ENCODE peak calls at places on chromosome 7, in eight cellular contexts. T is hepatic stellate cell; A is LoVo; U is T-helper 2 cell; D is posterior cingulate gyrus; P is chondrocyte; H is DND-41; N is CD8-positive, alpha-beta memory T cell. I is an unnamed sample.

GRCh38 chr7:149454750-149455149 is 6.1 kb downstream of the ZNF777 start:
- DNase-seq in T (no peak), A (no peak), U (no peak), D (no peak), P (no peak), H (no peak), N (no peak), I (no peak)

GRCh38 chr7:22647451-22648257 is 79.3 kb upstream of the IL6 start:
- DNase-seq in T (peak; percentile 49), A (no peak), U (no peak), D (no peak), P (no peak), H (no peak), N (no peak), I (no peak)

GRCh38 chr7:44549457-44549856 is 8.3 kb upstream of the NPC1L1 start:
- DNase-seq in T (no peak), A (no peak), U (no peak), D (no peak), P (peak; percentile 14), H (no peak), N (no peak), I (no peak)

GRCh38 chr7:1742555-1743303 is 72.7 kb downstream of the ELFN1 start:
- DNase-seq in T (no peak), A (peak; percentile 85), U (peak; percentile 19), D (no peak), P (no peak), H (no peak), N (peak; percentile 23), I (no peak)

GRCh38 chr7:126727930-126728331 is 524.8 kb downstream of the GRM8 start:
- DNase-seq in T (no peak), A (no peak), U (peak; percentile 62), D (no peak), P (no peak), H (peak; percentile 31), N (no peak), I (peak; percentile 30)

GRCh38 chr7:1965579-1966294 is 267.0 kb downstream of the MAD1L1 start:
- DNase-seq in T (no peak), A (no peak), U (no peak), D (peak; percentile 66), P (no peak), H (no peak), N (no peak), I (no peak)

GRCh38 chr7:121480566-121481335 is 84.6 kb upstream of the FAM3C start:
- DNase-seq in T (no peak), A (no peak), U (no peak), D (no peak), P (no peak), H (no peak), N (no peak), I (no peak)

GRCh38 chr7:115910541-115911164 is 119.9 kb downstream of the TFEC start:
- DNase-seq in T (peak; percentile 0), A (peak; percentile 58), U (peak; percentile 6), D (no peak), P (no peak), H (no peak), N (no peak), I (peak; percentile 95)

GRCh38 chr7:13852281-13852968 is 137.0 kb downstream of the ETV1 start:
- DNase-seq in T (no peak), A (no peak), U (peak; percentile 62), D (no peak), P (no peak), H (no peak), N (no peak), I (no peak)

GRCh38 chr7:134593530-134594392 is 44.9 kb downstream of the AKR1B15 start:
- DNase-seq in T (peak; percentile 22), A (peak; percentile 58), U (no peak), D (no peak), P (no peak), H (no peak), N (no peak), I (no peak)

GRCh38 chr7:66778201-66778600 is 37.7 kb downstream of the RABGEF1 start:
- DNase-seq in T (no peak), A (no peak), U (no peak), D (no peak), P (no peak), H (no peak), N (no peak), I (no peak)

GRCh38 chr7:25911738-25912607 is 240.0 kb upstream of the NFE2L3 start:
- DNase-seq in T (no peak), A (no peak), U (no peak), D (no peak), P (no peak), H (no peak), N (no peak), I (no peak)

GRCh38 chr7:107995184-107996071 is 7.5 kb downstream of the LAMB1 start:
- DNase-seq in T (peak; percentile 54), A (no peak), U (no peak), D (no peak), P (no peak), H (no peak), N (no peak), I (no peak)

GRCh38 chr7:111540199-111540815 is 22.0 kb downstream of the IMMP2L start:
- DNase-seq in T (no peak), A (no peak), U (no peak), D (no peak), P (no peak), H (no peak), N (no peak), I (no peak)

GRCh38 chr7:55493416-55493815 is 78.9 kb downstream of the VOPP1 start:
- DNase-seq in T (no peak), A (no peak), U (no peak), D (no peak), P (no peak), H (no peak), N (no peak), I (no peak)

GRCh38 chr7:46100521-46100920 is 179.4 kb upstream of the IGFBP3 start:
- DNase-seq in T (no peak), A (no peak), U (no peak), D (no peak), P (no peak), H (no peak), N (no peak), I (no peak)

I was measured in Kasumi-1.